ENCODE peak calls at places on chromosomes 2 and 18, in five cellular contexts. H, T, Z, W and U are unnamed samples. For H3K4me1, the result is how much of the 10 kb centered on the place peaks cover.

GRCh38 chr2:164937864-164938401 is 17.4 kb downstream of the SLC38A11 start:
- DNase-seq in H (no peak), T (no peak), Z (no peak), W (no peak), U (no peak)

GRCh38 chr2:29155578-29155977 is 40.4 kb downstream of the CLIP4 start:
- DNase-seq in H (peak), T (no peak), Z (no peak), W (no peak), U (no peak)

GRCh38 chr2:69641887-69642708 is 1.4 kb downstream of the AAK1 start:
- DNase-seq in H (no peak), T (no peak), Z (no peak), W (no peak), U (no peak)

GRCh38 chr2:150066490-150066889 is 421.0 kb downstream of the RND3 start:
- DNase-seq in H (no peak), T (no peak), Z (no peak), W (no peak), U (no peak)

GRCh38 chr2:70024284-70024683 is 62.9 kb upstream of the ASPRV1 start:
- DNase-seq in H (no peak), T (no peak), Z (no peak), W (no peak), U (no peak)

GRCh38 chr2:150027164-150027563 is 439.6 kb upstream of the MMADHC start:
- DNase-seq in H (no peak), T (no peak), Z (no peak), W (no peak), U (no peak)

GRCh38 chr2:239293450-239294430 is 107.1 kb downstream of the HDAC4 start:
- DNase-seq in H (no peak), T (no peak), Z (no peak), W (no peak), U (no peak)

GRCh38 chr2:75494137-75494769 is 66.5 kb downstream of the EVA1A start:
- DNase-seq in H (no peak), T (no peak), Z (no peak), W (no peak), U (no peak)

GRCh38 chr2:166773268-166773949 is 114.9 kb upstream of the XIRP2 start:
- DNase-seq in H (no peak), T (no peak), Z (no peak), W (no peak), U (no peak)

GRCh38 chr2:177393381-177393780 is 808 bp downstream of the AGPS start:
- DNase-seq in H (no peak), T (no peak), Z (peak), W (no peak), U (no peak)

GRCh38 chr2:121830809-121831208 is 75.4 kb downstream of the TSN start:
- DNase-seq in H (no peak), T (no peak), Z (no peak), W (no peak), U (no peak)

GRCh38 chr2:174334781-174335604 is at the start of gene SP9:
- DNase-seq in H (peak), T (no peak), Z (peak), W (no peak), U (no peak)

GRCh38 chr2:128384956-128385355 is 66.3 kb upstream of the HS6ST1 start:
- DNase-seq in H (no peak), T (peak), Z (no peak), W (no peak), U (no peak)

GRCh38 chr2:84768840-84769239 is 112.0 kb downstream of the TRABD2A start:
- DNase-seq in H (no peak), T (no peak), Z (no peak), W (no peak), U (no peak)

GRCh38 chr2:127560929-127561275 is 25.4 kb downstream of the MYO7B start:
- DNase-seq in H (no peak), T (no peak), Z (no peak), W (no peak), U (no peak)

DNA sequence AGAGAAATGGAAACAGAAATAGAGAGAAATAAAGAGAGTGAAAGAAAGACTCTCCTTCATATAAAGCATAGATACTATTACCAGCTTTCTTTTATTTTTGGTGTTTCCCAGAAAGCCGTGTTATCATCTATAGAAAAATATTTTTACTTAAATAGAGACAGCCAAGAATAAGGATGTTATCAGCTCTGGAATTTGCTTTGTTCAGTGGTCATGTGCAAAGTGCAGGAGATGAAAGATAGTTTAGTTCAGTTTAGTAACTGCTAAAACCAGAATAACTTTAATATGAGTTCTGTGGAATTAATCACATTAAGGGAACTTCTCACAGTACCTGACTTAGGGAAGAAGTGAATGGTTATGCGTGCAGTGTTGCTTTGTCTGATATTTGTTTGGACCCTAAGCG is 140.4 kb downstream of the CALCRL start:
- DNase-seq in H (peak), T (no peak), Z (no peak), W (no peak), U (no peak)
- H3K4me1 ChIP-seq in H (under half), T (under half), Z (under half), W (under half), U (under half)

GRCh38 chr2:214578395-214578794 is 167.5 kb downstream of the VWC2L start:
- DNase-seq in H (no peak), T (no peak), Z (no peak), W (no peak), U (no peak)

GRCh38 chr2:214574077-214574775 is 163.4 kb downstream of the VWC2L start:
- DNase-seq in H (no peak), T (no peak), Z (no peak), W (no peak), U (no peak)

GRCh38 chr2:214575030-214575949 is 164.4 kb downstream of the VWC2L start:
- DNase-seq in H (peak), T (no peak), Z (no peak), W (no peak), U (no peak)

DNA sequence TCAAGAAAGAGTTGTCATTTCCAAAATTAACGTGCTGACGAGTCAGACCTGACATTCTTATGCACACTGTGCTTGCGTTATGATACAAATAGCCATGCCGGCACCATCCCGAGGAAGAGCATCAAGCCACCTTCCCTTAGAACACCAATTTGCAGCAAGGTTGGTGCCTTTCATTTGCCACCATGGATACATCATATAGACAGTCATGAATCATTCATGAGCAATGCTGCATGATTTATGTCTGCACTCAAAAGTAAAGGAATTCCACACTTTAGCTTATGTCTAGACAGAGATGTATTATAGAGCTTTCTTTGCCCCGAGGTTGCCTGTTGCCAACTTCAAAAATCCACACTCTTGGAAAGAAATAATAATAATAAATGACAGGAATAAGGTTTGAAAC is 166.9 kb downstream of the VWC2L start:
- DNase-seq in H (peak), T (no peak), Z (no peak), W (no peak), U (no peak)
- H3K4me1 ChIP-seq in H (under half), T (under half), Z (under half), W (under half), U (under half)

GRCh38 chr2:45886229-45886663 is 234.8 kb downstream of the PRKCE start:
- DNase-seq in H (no peak), T (no peak), Z (no peak), W (no peak), U (no peak)
- H3K4me1 ChIP-seq in H (under half), T (under half), Z (half or more), W (under half), U (under half)

GRCh38 chr18:55418439-55418838 is 169.6 kb downstream of the TCF4 start:
- DNase-seq in H (no peak), T (no peak), Z (no peak), W (no peak), U (no peak)
- H3K4me1 ChIP-seq in H (under half), T (under half), Z (under half), W (under half), U (under half)

DNA sequence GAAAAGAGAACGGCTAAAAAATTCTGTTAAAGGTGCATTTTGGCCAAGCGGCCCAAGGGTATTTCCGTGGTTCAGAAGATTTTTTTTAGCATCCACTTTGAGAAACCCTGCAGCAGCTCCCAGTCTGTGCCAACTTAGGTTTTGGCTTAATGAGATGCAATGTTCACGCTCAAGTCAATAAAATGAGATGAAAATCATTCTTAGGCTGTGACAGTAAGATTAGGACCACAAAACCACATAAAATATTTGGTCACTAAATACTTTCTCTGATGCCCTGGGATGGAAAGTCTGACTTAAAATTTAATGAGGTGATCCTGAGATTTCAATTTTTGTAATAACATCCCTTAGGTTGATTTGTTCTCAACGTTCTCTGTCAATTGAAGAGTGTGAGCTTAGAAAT is 74.2 kb upstream of the FHL2 start:
- DNase-seq in H (peak), T (no peak), Z (no peak), W (no peak), U (no peak)
- H3K4me1 ChIP-seq in H (under half), T (under half), Z (under half), W (under half), U (under half)

GRCh38 chr18:2902327-2902726 is 55.5 kb downstream of the EMILIN2 start:
- DNase-seq in H (no peak), T (no peak), Z (no peak), W (no peak), U (no peak)

GRCh38 chr18:2905802-2906521 is 59.2 kb downstream of the EMILIN2 start:
- DNase-seq in H (no peak), T (peak), Z (peak), W (no peak), U (no peak)

GRCh38 chr18:2900742-2901404 is 54.1 kb downstream of the EMILIN2 start:
- DNase-seq in H (no peak), T (no peak), Z (no peak), W (no peak), U (no peak)

GRCh38 chr18:2901405-2901989 is 54.7 kb downstream of the EMILIN2 start:
- DNase-seq in H (no peak), T (peak), Z (no peak), W (no peak), U (no peak)

DNA sequence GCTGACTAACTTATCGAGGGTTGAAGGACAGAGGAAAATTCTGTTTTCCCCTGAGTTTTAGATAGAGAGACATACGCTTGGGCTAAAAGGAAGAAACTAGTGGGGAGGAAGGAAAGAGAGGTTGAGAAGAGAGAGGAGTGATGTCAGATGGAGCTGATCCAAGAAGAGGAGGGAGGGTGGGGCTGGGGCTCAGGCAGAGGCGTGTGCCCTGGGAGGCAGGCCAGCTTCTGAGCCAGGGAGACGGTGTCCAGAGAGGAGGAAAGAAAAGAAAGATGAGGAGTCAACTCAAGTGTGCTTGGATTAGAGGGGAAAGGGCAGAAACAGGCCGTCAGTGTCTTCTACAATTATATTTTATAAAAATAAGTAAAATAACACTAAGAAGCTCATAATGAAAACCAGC is 56.2 kb downstream of the EMILIN2 start:
- DNase-seq in H (peak), T (peak), Z (peak), W (no peak), U (no peak)
- H3K4me1 ChIP-seq in H (under half), T (under half), Z (under half), W (under half), U (under half)